ENCODE peak calls at places on chromosomes 11 and 22, in seven cellular contexts. M, T, H, B, G, Q and O are unnamed samples.

GRCh38 chr11:126990716-126991480 is 9.7 kb downstream of the KIRREL3 start:
- DNase-seq in M (no peak), T (no peak), H (no peak), B (no peak), G (no peak), Q (no peak), O (no peak)

GRCh38 chr11:18721576-18722292 is 4.3 kb downstream of the IGSF22 start:
- DNase-seq in M (peak; percentile 14), T (no peak), H (peak; percentile 70), B (peak; percentile 69), G (no peak), Q (no peak), O (peak; percentile 77)

GRCh38 chr11:8788616-8789015 is 106.0 kb downstream of the RPL27A start:
- DNase-seq in M (no peak), T (no peak), H (no peak), B (no peak), G (no peak), Q (no peak), O (no peak)

GRCh38 chr11:115501895-115502589 is 2.2 kb downstream of the CADM1 start:
- DNase-seq in M (no peak), T (no peak), H (peak; percentile 68), B (no peak), G (no peak), Q (peak; percentile 39), O (peak; percentile 13)

GRCh38 chr22:39114157-39114511 is 17.1 kb downstream of the APOBEC3H start:
- DNase-seq in M (no peak), T (no peak), H (no peak), B (no peak), G (no peak), Q (no peak), O (no peak)

GRCh38 chr11:112652786-112653390 is 308.3 kb upstream of the NCAM1 start:
- DNase-seq in M (peak; percentile 23), T (peak; percentile 38), H (no peak), B (no peak), G (no peak), Q (no peak), O (no peak)

GRCh38 chr22:36386351-36386899 is 1.3 kb downstream of the MYH9 start:
- DNase-seq in M (no peak), T (no peak), H (peak; percentile 31), B (no peak), G (no peak), Q (no peak), O (peak; percentile 79)

GRCh38 chr22:23389271-23390071 is 190.6 kb downstream of the IGLL1 start:
- DNase-seq in M (no peak), T (no peak), H (no peak), B (no peak), G (no peak), Q (no peak), O (no peak)

GRCh38 chr11:126497581-126498109 is 142.2 kb downstream of the ST3GAL4 start:
- DNase-seq in M (no peak), T (no peak), H (no peak), B (no peak), G (no peak), Q (no peak), O (no peak)

GRCh38 chr11:127063191-127063590 is 62.6 kb upstream of the KIRREL3 start:
- DNase-seq in M (no peak), T (no peak), H (no peak), B (no peak), G (no peak), Q (no peak), O (no peak)

GRCh38 chr11:130115218-130115617 is 44.4 kb upstream of the ST14 start:
- DNase-seq in M (no peak), T (no peak), H (no peak), B (no peak), G (no peak), Q (no peak), O (no peak)

GRCh38 chr11:19605500-19606371 is 106.9 kb upstream of the NAV2 start:
- DNase-seq in M (no peak), T (peak; percentile 76), H (no peak), B (no peak), G (no peak), Q (no peak), O (no peak)

GRCh38 chr22:40727607-40728325 is 48.5 kb downstream of the MCHR1 start:
- DNase-seq in M (no peak), T (no peak), H (peak; percentile 19), B (no peak), G (no peak), Q (no peak), O (no peak)

GRCh38 chr11:34104680-34105078 is 750 bp upstream of the NAT10 start:
- DNase-seq in M (no peak), T (no peak), H (no peak), B (no peak), G (no peak), Q (no peak), O (no peak)

GRCh38 chr11:119432484-119433368 is 9.8 kb upstream of the THY1 start:
- DNase-seq in M (peak; percentile 75), T (peak; percentile 70), H (no peak), B (no peak), G (peak; percentile 43), Q (peak; percentile 60), O (no peak)

GRCh38 chr11:90434858-90435257 is 212.0 kb upstream of the CHORDC1 start:
- DNase-seq in M (no peak), T (no peak), H (peak; percentile 15), B (no peak), G (no peak), Q (no peak), O (no peak)

GRCh38 chr11:9396752-9397151 is 12.3 kb downstream of the IPO7 start:
- DNase-seq in M (no peak), T (no peak), H (no peak), B (no peak), G (no peak), Q (no peak), O (peak; percentile 63)

GRCh38 chr22:36934940-36935610 is 21.6 kb downstream of the CSF2RB start:
- DNase-seq in M (no peak), T (no peak), H (no peak), B (no peak), G (no peak), Q (no peak), O (no peak)

GRCh38 chr22:38429460-38430128 is 25.4 kb downstream of the KCNJ4 start:
- DNase-seq in M (no peak), T (no peak), H (peak; percentile 63), B (no peak), G (no peak), Q (no peak), O (no peak)

GRCh38 chr11:67996622-67997459 is 7.1 kb downstream of the UNC93B1 start:
- DNase-seq in M (no peak), T (no peak), H (peak; percentile 12), B (peak; percentile 58), G (no peak), Q (no peak), O (no peak)

GRCh38 chr11:294795-295194 is 4.5 kb downstream of the IFITM5 start:
- DNase-seq in M (no peak), T (no peak), H (no peak), B (peak; percentile 17), G (no peak), Q (no peak), O (no peak)

GRCh38 chr11:76493626-76494539 is 49.1 kb downstream of the EMSY start:
- DNase-seq in M (no peak), T (no peak), H (no peak), B (no peak), G (no peak), Q (no peak), O (no peak)